ENCODE peak calls at places on chromosomes 1 and 21, in four cellular contexts. T, Q, A and Z are unnamed samples.

GRCh38 chr1:225525377-225525776 is 97.5 kb upstream of the LBR start:
- DNase-seq in T (no peak), Q (no peak), A (no peak), Z (peak; percentile 57)

GRCh38 chr1:243996223-243996622 is 54.9 kb upstream of the ZBTB18 start:
- DNase-seq in T (no peak), Q (no peak), A (no peak), Z (no peak)

GRCh38 chr1:246078126-246078887 is 428.8 kb downstream of the SMYD3 start:
- DNase-seq in T (no peak), Q (no peak), A (no peak), Z (no peak)

GRCh38 chr1:58942759-58943191 is 158.9 kb upstream of the JUN start:
- DNase-seq in T (no peak), Q (no peak), A (no peak), Z (no peak)

GRCh38 chr1:47660622-47661021 is 222.8 kb downstream of the FOXD2 start:
- DNase-seq in T (no peak), Q (no peak), A (no peak), Z (no peak)

GRCh38 chr21:45590726-45591618 is 48.7 kb upstream of the SLC19A1 start:
- DNase-seq in T (peak; percentile 49), Q (no peak), A (no peak), Z (peak; percentile 54)

GRCh38 chr1:101452825-101453224 is 216.0 kb downstream of the S1PR1 start:
- DNase-seq in T (no peak), Q (no peak), A (no peak), Z (no peak)

GRCh38 chr1:64982134-64982533 is 15.8 kb upstream of the JAK1 start:
- DNase-seq in T (no peak), Q (no peak), A (no peak), Z (no peak)

GRCh38 chr1:65059930-65060538 is 88.0 kb upstream of the AK4 start:
- DNase-seq in T (peak; percentile 77), Q (peak; percentile 55), A (peak; percentile 7), Z (peak; percentile 48)

GRCh38 chr1:190792873-190793272 is 315.2 kb upstream of the BRINP3 start:
- DNase-seq in T (no peak), Q (no peak), A (no peak), Z (no peak)

GRCh38 chr1:186875874-186876273 is 47.1 kb downstream of the PLA2G4A start:
- DNase-seq in T (no peak), Q (no peak), A (no peak), Z (no peak)
- H3K27ac ChIP-seq in T (no peak overlapping the region), Q (no peak overlapping the region), A (no peak overlapping the region), Z (no peak overlapping the region)

GRCh38 chr21:41246808-41247207 is 69.8 kb upstream of the FAM3B start:
- DNase-seq in T (no peak), Q (no peak), A (no peak), Z (no peak)

GRCh38 chr21:41245509-41246135 is 71.0 kb upstream of the FAM3B start:
- DNase-seq in T (no peak), Q (no peak), A (no peak), Z (peak; percentile 8)

GRCh38 chr21:41249476-41249875 is 67.1 kb upstream of the FAM3B start:
- DNase-seq in T (no peak), Q (no peak), A (no peak), Z (no peak)

GRCh38 chr21:41247976-41248545 is 68.5 kb upstream of the FAM3B start:
- DNase-seq in T (no peak), Q (no peak), A (no peak), Z (no peak)

DNA sequence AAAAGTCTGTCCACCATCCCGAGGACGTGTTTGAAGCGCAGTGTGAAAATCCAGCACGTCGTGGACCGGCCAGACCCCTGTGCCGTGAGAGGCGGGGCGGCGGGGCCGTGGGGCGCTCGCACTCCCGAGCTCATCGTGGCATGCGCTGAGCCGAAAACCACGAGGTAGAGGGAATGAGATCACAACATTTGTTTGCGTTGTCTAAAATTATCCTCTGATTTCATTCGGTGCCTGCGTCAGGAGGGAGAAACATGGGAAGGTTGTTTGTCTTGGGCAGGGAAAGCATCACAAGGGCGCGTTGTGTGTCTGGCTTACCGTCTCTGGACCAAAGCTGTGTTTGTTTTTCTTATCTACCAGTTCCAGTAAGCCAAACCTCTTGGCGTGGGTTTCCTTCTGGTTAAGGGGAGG is 69.0 kb upstream of the FAM3B start:
- DNase-seq in T (no peak), Q (no peak), A (no peak), Z (no peak)
- TF ChIP-seq EZH2phosphoT487 in T (no peak), Q (no peak), A (no peak), Z (no peak)

DNA sequence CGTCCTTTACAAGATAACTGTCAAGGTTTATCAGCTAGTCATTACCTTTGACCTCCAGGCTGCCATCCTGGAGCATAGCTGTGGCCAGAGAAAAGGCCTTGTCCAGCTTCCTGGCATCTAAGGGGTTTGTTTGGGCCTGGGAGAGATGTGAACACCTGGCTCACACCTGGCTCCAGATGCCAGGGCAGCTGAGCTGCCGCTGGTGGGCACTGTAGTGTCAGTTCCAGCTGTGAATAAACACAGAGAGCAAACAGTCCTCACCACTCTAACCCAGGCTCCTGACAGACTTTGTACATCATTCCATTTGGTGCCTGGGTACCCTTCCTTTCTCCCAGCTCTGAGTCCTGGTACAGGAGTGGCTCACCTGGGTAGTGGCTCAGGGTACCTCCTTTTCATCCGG is 14.3 kb upstream of the KCNA10 start:
- DNase-seq in T (no peak), Q (no peak), A (no peak), Z (no peak)
- H3K79me2 ChIP-seq in T (no peaks in the 10 kb centered on the region), Q (no peaks in the 10 kb centered on the region), A (no peaks in the 10 kb centered on the region), Z (no peaks in the 10 kb centered on the region)

GRCh38 chr1:84598418-84598817 is 24.2 kb upstream of the CTBS start:
- DNase-seq in T (peak; percentile 42), Q (no peak), A (no peak), Z (no peak)

GRCh38 chr1:84600796-84601195 is 26.6 kb upstream of the CTBS start:
- DNase-seq in T (no peak), Q (no peak), A (no peak), Z (no peak)

GRCh38 chr1:84603941-84604830 is 29.9 kb upstream of the CTBS start:
- DNase-seq in T (peak; percentile 98), Q (peak; percentile 52), A (peak; percentile 30), Z (peak; percentile 89)

GRCh38 chr1:84603223-84603622 is 29.0 kb upstream of the CTBS start:
- DNase-seq in T (peak; percentile 33), Q (no peak), A (no peak), Z (no peak)

GRCh38 chr1:84598846-84599741 is 24.9 kb upstream of the CTBS start:
- DNase-seq in T (peak; percentile 87), Q (peak; percentile 12), A (no peak), Z (no peak)
- H3K27ac ChIP-seq in T (peak overlapping the region; percentile 53), Q (peak overlapping the region; percentile 59), A (no peak overlapping the region), Z (no peak overlapping the region)

GRCh38 chr1:155859881-155860841 is 794 bp downstream of the SYT11 start:
- DNase-seq in T (peak; percentile 88), Q (no peak), A (peak; percentile 53), Z (peak; percentile 95)
- TF ChIP-seq EZH2phosphoT487 in T (no peak), Q (no peak), A (no peak), Z (no peak)

DNA sequence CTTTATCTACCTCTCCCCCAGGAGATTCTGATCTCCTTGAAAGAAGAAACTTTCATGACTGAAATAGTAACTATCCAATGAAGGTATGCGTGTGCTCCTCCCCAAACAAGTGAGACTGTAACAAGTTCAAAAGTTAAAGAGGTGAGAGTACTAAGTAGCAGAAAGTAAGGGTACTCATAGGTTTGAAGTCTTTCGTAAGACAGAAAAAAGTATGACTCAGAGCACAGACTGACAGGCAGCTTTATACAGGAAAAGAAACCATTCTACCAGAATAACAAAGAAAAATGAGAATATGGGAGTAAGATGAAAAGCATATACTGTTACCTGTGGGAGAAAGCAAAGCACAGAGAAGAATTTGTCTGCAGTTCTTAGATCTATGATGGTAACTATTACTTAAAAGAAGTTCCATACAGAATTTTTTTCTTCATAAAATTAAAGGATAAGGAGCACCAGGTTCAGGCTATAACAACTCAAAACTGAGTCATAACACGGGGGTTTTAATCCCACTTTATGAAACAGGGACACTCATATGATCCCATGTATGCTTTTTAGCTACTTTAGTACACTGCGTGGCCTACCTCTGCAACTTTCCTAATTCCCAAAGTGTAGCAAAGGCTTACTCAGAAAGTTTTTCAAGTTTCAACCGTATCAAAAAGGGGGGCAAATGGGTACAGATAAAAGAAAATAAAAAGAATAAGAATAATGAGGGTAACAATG is 52.0 kb downstream of the FOXJ3 start:
- DNase-seq in T (peak; percentile 28), Q (no peak), A (no peak), Z (no peak)
- H3K79me2 ChIP-seq in T (peaks cover 93% of the 10 kb centered on the region), Q (peaks cover 12% of the 10 kb centered on the region), A (peaks cover 99% of the 10 kb centered on the region), Z (peaks cover 90% of the 10 kb centered on the region)

GRCh38 chr1:208218237-208219097 is 25.7 kb downstream of the PLXNA2 start:
- DNase-seq in T (no peak), Q (no peak), A (no peak), Z (no peak)

GRCh38 chr1:208217774-208218173 is 26.4 kb downstream of the PLXNA2 start:
- DNase-seq in T (no peak), Q (no peak), A (no peak), Z (no peak)

GRCh38 chr1:208221291-208221622 is 22.9 kb downstream of the PLXNA2 start:
- DNase-seq in T (no peak), Q (no peak), A (no peak), Z (no peak)

GRCh38 chr1:208219659-208220282 is 24.4 kb downstream of the PLXNA2 start:
- DNase-seq in T (peak; percentile 86), Q (no peak), A (no peak), Z (no peak)

DNA sequence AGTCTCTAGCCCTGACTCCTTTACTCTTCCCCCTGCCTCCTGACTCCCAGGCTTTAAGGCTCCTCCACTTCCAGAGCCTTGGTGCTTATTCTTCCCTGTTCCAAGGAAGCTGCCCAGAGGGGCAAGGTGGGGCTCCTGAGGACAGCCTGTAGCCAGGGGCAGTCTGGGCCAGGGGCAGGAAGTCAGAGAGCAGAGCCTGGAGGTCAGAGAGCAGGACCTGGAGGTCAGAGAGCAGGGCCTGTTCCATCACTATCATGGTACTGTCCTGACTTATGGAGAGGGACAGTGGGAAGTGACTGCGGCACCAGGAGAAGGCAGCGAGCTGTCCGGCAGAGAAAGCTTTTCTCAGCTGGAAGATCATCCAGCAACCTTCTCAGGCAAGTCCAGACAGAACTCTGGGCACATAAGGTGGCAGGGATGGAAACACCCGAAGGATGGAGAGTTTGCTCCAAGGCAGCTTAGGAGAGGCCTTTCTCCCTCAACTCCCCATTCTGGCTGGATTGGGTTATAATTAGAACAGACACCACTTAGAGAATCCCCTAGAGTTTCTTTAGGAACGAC is 25.0 kb downstream of the PLXNA2 start:
- DNase-seq in T (peak; percentile 23), Q (no peak), A (no peak), Z (no peak)
- H3K27ac ChIP-seq in T (peak overlapping the region; percentile 56), Q (no peak overlapping the region), A (no peak overlapping the region), Z (no peak overlapping the region)